ENCODE peak calls at places on chromosomes 3 and 15, in nine cellular contexts. X, V, A, W, H, Q, K, E and J are unnamed samples.

GRCh38 chr15:48566669-48567068 is 78.8 kb downstream of the FBN1 start:
- DNase-seq in X (no peak), V (peak; percentile 24), A (no peak), W (no peak), H (no peak), Q (no peak), K (no peak), E (no peak), J (no peak)

GRCh38 chr3:11005686-11006256 is 13.2 kb downstream of the SLC6A1 start:
- DNase-seq in X (no peak), V (no peak), A (no peak), W (no peak), H (no peak), Q (no peak), K (no peak), E (no peak), J (no peak)

GRCh38 chr15:67035886-67036285 is 29.5 kb upstream of the SMAD3 start:
- DNase-seq in X (no peak), V (no peak), A (no peak), W (no peak), H (no peak), Q (no peak), K (no peak), E (no peak), J (no peak)

GRCh38 chr15:74725845-74726773 is 781 bp upstream of the CYP1A1 start:
- DNase-seq in X (peak; percentile 71), V (peak; percentile 82), A (no peak), W (peak; percentile 62), H (no peak), Q (peak; percentile 11), K (no peak), E (peak; percentile 81), J (no peak)

GRCh38 chr3:34947849-34948248 is 691.5 kb upstream of the ARPP21 start:
- DNase-seq in X (no peak), V (peak; percentile 27), A (peak; percentile 3), W (no peak), H (no peak), Q (no peak), K (no peak), E (no peak), J (no peak)

GRCh38 chr3:96700322-96701315 is 113.8 kb upstream of the EPHA6 start:
- DNase-seq in X (no peak), V (peak; percentile 76), A (peak; percentile 23), W (no peak), H (no peak), Q (no peak), K (no peak), E (peak; percentile 41), J (no peak)

GRCh38 chr3:103295974-103296570 is 861.3 kb downstream of the ZPLD1 start:
- DNase-seq in X (no peak), V (peak; percentile 37), A (no peak), W (no peak), H (no peak), Q (no peak), K (peak; percentile 1), E (no peak), J (peak; percentile 15)

GRCh38 chr3:182261084-182261483 is 532.2 kb upstream of the ATP11B start:
- DNase-seq in X (no peak), V (no peak), A (no peak), W (no peak), H (no peak), Q (no peak), K (no peak), E (no peak), J (no peak)

GRCh38 chr3:139303216-139303615 is 40.6 kb upstream of the MRPS22 start:
- DNase-seq in X (no peak), V (no peak), A (no peak), W (no peak), H (no peak), Q (no peak), K (no peak), E (no peak), J (no peak)

GRCh38 chr3:176469694-176470205 is 727.5 kb downstream of the TBL1XR1 start:
- DNase-seq in X (no peak), V (peak; percentile 25), A (peak; percentile 1), W (peak; percentile 54), H (no peak), Q (no peak), K (no peak), E (no peak), J (no peak)

GRCh38 chr15:42914728-42915497 is 5.7 kb downstream of the TTBK2 start:
- DNase-seq in X (no peak), V (no peak), A (no peak), W (no peak), H (no peak), Q (no peak), K (no peak), E (no peak), J (no peak)

GRCh38 chr15:55937040-55937439 is 56.4 kb downstream of the NEDD4 start:
- DNase-seq in X (no peak), V (no peak), A (no peak), W (no peak), H (no peak), Q (no peak), K (no peak), E (no peak), J (no peak)